ENCODE peak calls at places on chromosomes 6 and 20, in six cellular contexts. D is central memory CD4-positive, alpha-beta T cell; V is foreskin fibroblast; O is posterior cingulate gyrus; E is activated naive CD8-positive, alpha-beta T cell treated with anti-CD3 and anti-CD28 coated beads, Interleukin-2, amount 10 ng/mL, durations not matched to agents 7 days and 5 days; N is brain microvascular endothelial cell. Q is an unnamed sample.

GRCh38 chr20:56222945-56223344 is 25.6 kb upstream of the MC3R start:
- DNase-seq in D (no peak), V (no peak), O (no peak), E (no peak), N (no peak), Q (no peak)

GRCh38 chr20:35344354-35344837 is 52.2 kb upstream of the FAM83C start:
- DNase-seq in D (no peak), V (peak), O (no peak), E (no peak), N (peak), Q (peak)

GRCh38 chr6:113203135-113203534 is 654.0 kb upstream of the MARCKS start:
- DNase-seq in D (no peak), V (no peak), O (no peak), E (no peak), N (no peak), Q (no peak)

GRCh38 chr6:164749126-164749758 is 560.2 kb downstream of the C6orf118 start:
- DNase-seq in D (no peak), V (no peak), O (no peak), E (no peak), N (no peak), Q (no peak)

GRCh38 chr6:166415833-166416347 is 33.1 kb upstream of the MPC1 start:
- DNase-seq in D (no peak), V (no peak), O (no peak), E (no peak), N (no peak), Q (no peak)

GRCh38 chr6:84597238-84597875 is 167.0 kb downstream of the TBX18 start:
- DNase-seq in D (no peak), V (peak), O (no peak), E (no peak), N (peak), Q (no peak)

GRCh38 chr6:17347012-17347411 is 46.4 kb upstream of the CAP2 start:
- DNase-seq in D (no peak), V (peak), O (no peak), E (no peak), N (no peak), Q (no peak)

GRCh38 chr6:167426620-167427019 is 101.7 kb downstream of the TTLL2 start:
- DNase-seq in D (no peak), V (no peak), O (no peak), E (no peak), N (no peak), Q (no peak)

GRCh38 chr6:42210551-42210950 is 7.1 kb downstream of the MRPS10 start:
- DNase-seq in D (no peak), V (peak), O (no peak), E (no peak), N (no peak), Q (no peak)

GRCh38 chr6:55713411-55713810 is 134.4 kb upstream of the HMGCLL1 start:
- DNase-seq in D (no peak), V (peak), O (no peak), E (no peak), N (peak), Q (no peak)

GRCh38 chr6:16712250-16712930 is 48.9 kb downstream of the ATXN1 start:
- DNase-seq in D (peak), V (no peak), O (no peak), E (no peak), N (no peak), Q (no peak)

GRCh38 chr20:6489361-6490154 is 277.9 kb upstream of the BMP2 start:
- DNase-seq in D (no peak), V (peak), O (no peak), E (no peak), N (no peak), Q (no peak)

GRCh38 chr6:154012852-154013251 is 26.2 kb upstream of the OPRM1 start:
- DNase-seq in D (no peak), V (no peak), O (no peak), E (no peak), N (no peak), Q (no peak)

GRCh38 chr20:17615645-17616479 is 46.0 kb downstream of the DSTN start:
- DNase-seq in D (no peak), V (no peak), O (no peak), E (peak), N (no peak), Q (no peak)